ENCODE peak calls at places on chromosomes 4 and X, in six cellular contexts. D is HFFc6, K is GM13977, H is fibroblast of the conjunctiva, U is left ventricle myocardium superior, J is hepatocyte. R is an unnamed sample.

GRCh38 chr4:16136321-16136720 is 52.5 kb upstream of the PROM1 start:
- DNase-seq in D (no peak), K (no peak), H (no peak), U (no peak), J (no peak), R (no peak)

GRCh38 chr4:45437381-45437780 is 686.5 kb downstream of the GABRG1 start:
- DNase-seq in D (no peak), K (no peak), H (no peak), U (no peak), J (no peak), R (no peak)

GRCh38 chr4:42673084-42673429 is 16.2 kb upstream of the ATP8A1 start:
- DNase-seq in D (no peak), K (no peak), H (no peak), U (peak; percentile 56), J (peak; percentile 54), R (peak; percentile 76)

GRCh38 chr4:8276358-8277240 is 7.0 kb downstream of the HTRA3 start:
- DNase-seq in D (no peak), K (no peak), H (no peak), U (peak; percentile 88), J (no peak), R (peak; percentile 93)

GRCh38 chr4:158253350-158253980 is 43.2 kb downstream of the TMEM144 start:
- DNase-seq in D (peak; percentile 65), K (peak; percentile 29), H (peak; percentile 34), U (no peak), J (peak; percentile 78), R (peak; percentile 20)

GRCh38 chr4:129064717-129065116 is 28.6 kb downstream of the SCLT1 start:
- DNase-seq in D (peak; percentile 41), K (no peak), H (peak; percentile 39), U (no peak), J (no peak), R (no peak)

GRCh38 chrX:102966701-102967100 is 29.6 kb downstream of the RAB40AL start:
- DNase-seq in D (peak; percentile 76), K (no peak), H (no peak), U (no peak), J (no peak), R (no peak)

GRCh38 chrX:46117234-46117633 is 428.0 kb downstream of the ZNF674 start:
- DNase-seq in D (no peak), K (no peak), H (no peak), U (peak; percentile 16), J (no peak), R (no peak)

GRCh38 chr4:39068907-39069306 is 6.9 kb downstream of the KLHL5 start:
- DNase-seq in D (no peak), K (no peak), H (no peak), U (no peak), J (no peak), R (no peak)

GRCh38 chr4:141099326-141099725 is 33.9 kb downstream of the RNF150 start:
- DNase-seq in D (peak; percentile 38), K (no peak), H (no peak), U (no peak), J (no peak), R (no peak)

GRCh38 chr4:133869486-133869885 is 332.1 kb downstream of the PABPC4L start:
- DNase-seq in D (no peak), K (no peak), H (no peak), U (no peak), J (no peak), R (no peak)

GRCh38 chr4:17038510-17039176 is 140.2 kb upstream of the LDB2 start:
- DNase-seq in D (no peak), K (no peak), H (no peak), U (no peak), J (no peak), R (no peak)

GRCh38 chr4:66930216-66930615 is 615.1 kb downstream of the CENPC start:
- DNase-seq in D (no peak), K (no peak), H (no peak), U (no peak), J (no peak), R (no peak)

GRCh38 chrX:95291561-95291960 is 1393.1 kb upstream of the DIAPH2 start:
- DNase-seq in D (no peak), K (no peak), H (no peak), U (no peak), J (no peak), R (no peak)

GRCh38 chr4:2389691-2390090 is 28.8 kb downstream of the ZFYVE28 start:
- DNase-seq in D (no peak), K (no peak), H (no peak), U (no peak), J (no peak), R (peak; percentile 10)

GRCh38 chr4:141215030-141215429 is 5.7 kb upstream of the ZNF330 start:
- DNase-seq in D (no peak), K (no peak), H (no peak), U (no peak), J (no peak), R (no peak)

GRCh38 chrX:42176790-42177189 is 253.4 kb upstream of the CASK start:
- DNase-seq in D (no peak), K (no peak), H (no peak), U (no peak), J (no peak), R (no peak)

GRCh38 chrX:131650637-131651410 is 107.0 kb downstream of the OR13H1 start:
- DNase-seq in D (no peak), K (no peak), H (no peak), U (no peak), J (no peak), R (no peak)

GRCh38 chrX:110992611-110993010 is 103.4 kb upstream of the PAK3 start:
- DNase-seq in D (no peak), K (peak; percentile 16), H (no peak), U (no peak), J (peak; percentile 51), R (no peak)

GRCh38 chr4:3766791-3767561 is 791 bp downstream of the ADRA2C start:
- DNase-seq in D (no peak), K (no peak), H (no peak), U (peak; percentile 32), J (peak; percentile 48), R (no peak)

GRCh38 chr4:127783026-127783769 is 1.1 kb downstream of the HSPA4L start:
- DNase-seq in D (peak; percentile 10), K (no peak), H (peak; percentile 49), U (peak; percentile 70), J (peak; percentile 64), R (peak; percentile 78)

GRCh38 chrX:70437921-70438665 is 6.5 kb upstream of the DLG3 start:
- DNase-seq in D (no peak), K (no peak), H (no peak), U (no peak), J (no peak), R (no peak)

GRCh38 chr4:137032242-137032641 is 500.1 kb downstream of the PCDH18 start:
- DNase-seq in D (no peak), K (no peak), H (no peak), U (no peak), J (no peak), R (no peak)

GRCh38 chr4:124206779-124207605 is 505.5 kb downstream of the ANKRD50 start:
- DNase-seq in D (peak; percentile 85), K (no peak), H (peak; percentile 52), U (no peak), J (peak; percentile 26), R (no peak)

GRCh38 chr4:10201356-10202223 is 85.0 kb upstream of the WDR1 start:
- DNase-seq in D (no peak), K (no peak), H (no peak), U (no peak), J (no peak), R (no peak)

GRCh38 chr4:18075823-18076433 is 54.4 kb upstream of the LCORL start:
- DNase-seq in D (no peak), K (no peak), H (no peak), U (no peak), J (peak; percentile 7), R (peak; percentile 55)

GRCh38 chr4:110681381-110681780 is 58.5 kb upstream of the PITX2 start:
- DNase-seq in D (peak; percentile 3), K (no peak), H (no peak), U (no peak), J (peak; percentile 24), R (no peak)

GRCh38 chr4:1351854-1352633 is 5.0 kb downstream of the UVSSA start:
- DNase-seq in D (peak; percentile 50), K (peak; percentile 83), H (peak; percentile 48), U (peak; percentile 91), J (peak; percentile 91), R (peak; percentile 93)

R was measured in right cardiac atrium.